ENCODE peak calls at places on chromosomes 7 and 10, in five cellular contexts. C is Calu3, E is psoas muscle, B is hepatic stellate cell, M is tibial nerve. Z is an unnamed sample.

GRCh38 chr10:96752380-96752779 is 32.1 kb upstream of the PIK3AP1 start:
- DNase-seq in C (no peak), E (no peak), B (no peak), M (no peak), Z (no peak)

GRCh38 chr10:88542522-88542921 is 40.6 kb downstream of the RNLS start:
- DNase-seq in C (no peak), E (no peak), B (no peak), M (no peak), Z (no peak)

GRCh38 chr10:32004161-32004591 is 52.0 kb downstream of the KIF5B start:
- DNase-seq in C (no peak), E (peak), B (no peak), M (no peak), Z (no peak)

GRCh38 chr7:31778296-31778695 is 91.3 kb downstream of the PPP1R17 start:
- DNase-seq in C (no peak), E (no peak), B (no peak), M (no peak), Z (no peak)

GRCh38 chr10:25689346-25690095 is 244.5 kb upstream of the MYO3A start:
- DNase-seq in C (no peak), E (no peak), B (no peak), M (no peak), Z (no peak)

GRCh38 chr10:80530251-80530650 is 7.5 kb upstream of the SH2D4B start:
- DNase-seq in C (peak), E (peak), B (peak), M (no peak), Z (peak)

GRCh38 chr7:1073211-1073977 is 14.5 kb upstream of the GPER1 start:
- DNase-seq in C (no peak), E (no peak), B (no peak), M (no peak), Z (no peak)

GRCh38 chr7:99267530-99268360 is 4.9 kb upstream of the MYH16 start:
- DNase-seq in C (peak), E (no peak), B (peak), M (no peak), Z (peak)

GRCh38 chr10:30057421-30057841 is 2.0 kb downstream of the JCAD start:
- DNase-seq in C (no peak), E (no peak), B (no peak), M (no peak), Z (peak)

GRCh38 chr10:119489572-119490326 is 52.8 kb downstream of the RGS10 start:
- DNase-seq in C (peak), E (peak), B (peak), M (no peak), Z (peak)

GRCh38 chr7:103811315-103811714 is 178.1 kb downstream of the RELN start:
- DNase-seq in C (no peak), E (no peak), B (no peak), M (no peak), Z (no peak)

GRCh38 chr7:73452999-73453635 is 19.5 kb downstream of the FZD9 start:
- DNase-seq in C (no peak), E (no peak), B (no peak), M (no peak), Z (no peak)

GRCh38 chr7:81299272-81299671 is 380.4 kb upstream of the SEMA3C start:
- DNase-seq in C (peak), E (no peak), B (peak), M (no peak), Z (peak)

GRCh38 chr10:32095116-32095733 is 39.0 kb upstream of the KIF5B start:
- DNase-seq in C (no peak), E (no peak), B (no peak), M (no peak), Z (no peak)

GRCh38 chr10:131354380-131354779 is 42.9 kb upstream of the TCERG1L start:
- DNase-seq in C (no peak), E (no peak), B (no peak), M (no peak), Z (no peak)

GRCh38 chr10:64023926-64024465 is 502.8 kb downstream of the REEP3 start:
- DNase-seq in C (no peak), E (no peak), B (no peak), M (no peak), Z (no peak)

GRCh38 chr7:148445260-148446044 is 145.1 kb upstream of the C7orf33 start:
- DNase-seq in C (no peak), E (no peak), B (no peak), M (no peak), Z (no peak)

GRCh38 chr10:34506773-34507172 is 308.3 kb downstream of the PARD3 start:
- DNase-seq in C (no peak), E (no peak), B (no peak), M (no peak), Z (no peak)

GRCh38 chr10:93806882-93807281 is 49.1 kb downstream of the LGI1 start:
- DNase-seq in C (no peak), E (no peak), B (no peak), M (no peak), Z (no peak)

GRCh38 chr7:137983308-137984008 is 18.4 kb downstream of the CREB3L2 start:
- DNase-seq in C (no peak), E (peak), B (no peak), M (no peak), Z (no peak)

GRCh38 chr10:94281654-94282053 is 81.1 kb downstream of the NOC3L start:
- DNase-seq in C (no peak), E (no peak), B (no peak), M (no peak), Z (no peak)